ENCODE peak calls at places on chromosome 18, in ten cellular contexts. T is colonic mucosa; J is AG04449; X is effector memory CD4-positive, alpha-beta T cell; S is cardiac muscle cell; V is A549; D is AG10803; E is foreskin fibroblast; Q is heart left ventricle; G is coronary artery. M is an unnamed sample.

GRCh38 chr18:47756364-47757016 is 174.0 kb downstream of the SMAD2 start:
- DNase-seq in T (peak; percentile 68), J (no peak), X (no peak), S (peak; percentile 69), V (peak; percentile 31), D (peak; percentile 42), E (peak; percentile 32), Q (peak; percentile 28), G (no peak), M (no peak)

GRCh38 chr18:27899893-27900292 is 277.0 kb downstream of the CDH2 start:
- DNase-seq in T (no peak), J (no peak), X (no peak), S (no peak), V (no peak), D (no peak), E (no peak), Q (no peak), G (no peak), M (no peak)

GRCh38 chr18:21134895-21135294 is 23.3 kb upstream of the ROCK1 start:
- DNase-seq in T (no peak), J (no peak), X (no peak), S (no peak), V (no peak), D (peak; percentile 53), E (peak; percentile 35), Q (no peak), G (no peak), M (no peak)

GRCh38 chr18:45526120-45526841 is 89.0 kb upstream of the SLC14A2 start:
- DNase-seq in T (no peak), J (no peak), X (no peak), S (no peak), V (no peak), D (peak; percentile 51), E (no peak), Q (no peak), G (no peak), M (peak; percentile 36)

GRCh38 chr18:44067201-44067600 is 613.5 kb upstream of the SETBP1 start:
- DNase-seq in T (no peak), J (no peak), X (no peak), S (no peak), V (no peak), D (no peak), E (no peak), Q (no peak), G (no peak), M (no peak)

GRCh38 chr18:32529737-32530420 is 59.2 kb upstream of the GAREM1 start:
- DNase-seq in T (no peak), J (no peak), X (no peak), S (no peak), V (no peak), D (no peak), E (no peak), Q (no peak), G (no peak), M (no peak)

GRCh38 chr18:55353391-55353790 is 234.6 kb downstream of the TCF4 start:
- DNase-seq in T (no peak), J (no peak), X (no peak), S (no peak), V (no peak), D (no peak), E (no peak), Q (no peak), G (no peak), M (no peak)

GRCh38 chr18:67574749-67575148 is 58.2 kb upstream of the DSEL start:
- DNase-seq in T (no peak), J (no peak), X (no peak), S (no peak), V (no peak), D (no peak), E (no peak), Q (no peak), G (no peak), M (no peak)

GRCh38 chr18:38321262-38321661 is 755.7 kb upstream of the CELF4 start:
- DNase-seq in T (no peak), J (no peak), X (no peak), S (no peak), V (no peak), D (no peak), E (no peak), Q (no peak), G (no peak), M (no peak)

GRCh38 chr18:26491194-26491816 is 57.0 kb downstream of the KCTD1 start:
- DNase-seq in T (no peak), J (no peak), X (no peak), S (no peak), V (no peak), D (no peak), E (no peak), Q (no peak), G (no peak), M (no peak)

GRCh38 chr18:26489191-26489590 is 59.2 kb downstream of the KCTD1 start:
- DNase-seq in T (no peak), J (no peak), X (no peak), S (no peak), V (no peak), D (no peak), E (no peak), Q (no peak), G (no peak), M (no peak)

GRCh38 chr18:26489881-26490280 is 58.5 kb downstream of the KCTD1 start:
- DNase-seq in T (no peak), J (no peak), X (no peak), S (no peak), V (no peak), D (no peak), E (no peak), Q (no peak), G (no peak), M (no peak)

GRCh38 chr18:26487437-26487836 is 60.9 kb downstream of the KCTD1 start:
- DNase-seq in T (no peak), J (no peak), X (no peak), S (no peak), V (peak; percentile 51), D (peak; percentile 13), E (no peak), Q (no peak), G (no peak), M (no peak)

GRCh38 chr18:26488417-26489009 is 59.8 kb downstream of the KCTD1 start:
- DNase-seq in T (no peak), J (no peak), X (no peak), S (no peak), V (no peak), D (peak; percentile 22), E (no peak), Q (no peak), G (no peak), M (no peak)
- H3K4me3 ChIP-seq in T (no peak overlapping the region), J (no peak overlapping the region), X (no peak overlapping the region), S (no peak overlapping the region), V (no peak overlapping the region), D (no peak overlapping the region), E (no peak overlapping the region), Q (no peak overlapping the region), G (no peak overlapping the region), M (no peak overlapping the region)

GRCh38 chr18:79948719-79949411 is 2.6 kb downstream of the SLC66A2 start:
- DNase-seq in T (peak; percentile 19), J (no peak), X (no peak), S (no peak), V (no peak), D (no peak), E (no peak), Q (no peak), G (peak; percentile 64), M (no peak)

GRCh38 chr18:79947881-79948610 is 3.4 kb downstream of the SLC66A2 start:
- DNase-seq in T (peak; percentile 59), J (no peak), X (no peak), S (no peak), V (no peak), D (no peak), E (no peak), Q (no peak), G (peak; percentile 50), M (no peak)

GRCh38 chr18:79950440-79951341 is 762 bp downstream of the SLC66A2 start:
- DNase-seq in T (peak; percentile 56), J (no peak), X (no peak), S (peak; percentile 62), V (peak; percentile 25), D (peak; percentile 27), E (no peak), Q (no peak), G (peak; percentile 71), M (no peak)

GRCh38 chr18:79951545-79952456 is at the start of gene SLC66A2:
- DNase-seq in T (peak; percentile 95), J (no peak), X (peak; percentile 90), S (peak; percentile 91), V (peak; percentile 43), D (peak; percentile 83), E (peak; percentile 85), Q (peak; percentile 94), G (peak; percentile 88), M (peak; percentile 36)

GRCh38 chr18:79949571-79950439 is 1.6 kb downstream of the SLC66A2 start:
- DNase-seq in T (peak; percentile 49), J (no peak), X (no peak), S (no peak), V (no peak), D (no peak), E (no peak), Q (peak; percentile 68), G (peak; percentile 74), M (no peak)
- H3K4me3 ChIP-seq in T (peak overlapping the region; percentile 76), J (peak overlapping the region; percentile 71), X (peak overlapping the region; percentile 78), S (no peak overlapping the region), V (no peak overlapping the region), D (peak overlapping the region; percentile 75), E (peak overlapping the region; percentile 77), Q (peak overlapping the region; percentile 84), G (peak overlapping the region; percentile 93), M (peak overlapping the region; percentile 62)

GRCh38 chr18:50297621-50298442 is 10.3 kb upstream of the CXXC1 start:
- DNase-seq in T (peak; percentile 77), J (no peak), X (no peak), S (peak; percentile 19), V (no peak), D (peak; percentile 67), E (peak; percentile 60), Q (peak; percentile 77), G (no peak), M (peak; percentile 30)
- H3K4me3 ChIP-seq in T (peak overlapping the region; percentile 40), J (peak overlapping the region; percentile 60), X (peak overlapping the region; percentile 47), S (no peak overlapping the region), V (peak overlapping the region; percentile 34), D (peak overlapping the region; percentile 64), E (peak overlapping the region; percentile 68), Q (peak overlapping the region; percentile 53), G (peak overlapping the region; percentile 72), M (peak overlapping the region; percentile 32)

GRCh38 chr18:8851659-8852058 is 146.3 kb downstream of the MTCL1 start:
- DNase-seq in T (no peak), J (no peak), X (no peak), S (no peak), V (no peak), D (no peak), E (no peak), Q (no peak), G (no peak), M (no peak)

GRCh38 chr18:8854962-8855361 is 149.6 kb downstream of the MTCL1 start:
- DNase-seq in T (no peak), J (no peak), X (no peak), S (no peak), V (no peak), D (no peak), E (no peak), Q (no peak), G (no peak), M (no peak)

GRCh38 chr18:8856769-8857393 is 151.5 kb downstream of the MTCL1 start:
- DNase-seq in T (no peak), J (no peak), X (no peak), S (no peak), V (no peak), D (no peak), E (no peak), Q (no peak), G (no peak), M (no peak)

GRCh38 chr18:8856187-8856586 is 150.8 kb downstream of the MTCL1 start:
- DNase-seq in T (no peak), J (no peak), X (no peak), S (no peak), V (no peak), D (no peak), E (no peak), Q (no peak), G (no peak), M (no peak)

GRCh38 chr18:8854550-8854949 is 149.2 kb downstream of the MTCL1 start:
- DNase-seq in T (no peak), J (no peak), X (no peak), S (no peak), V (no peak), D (no peak), E (no peak), Q (no peak), G (no peak), M (no peak)
- H3K4me3 ChIP-seq in T (no peak overlapping the region), J (no peak overlapping the region), X (no peak overlapping the region), S (no peak overlapping the region), V (no peak overlapping the region), D (no peak overlapping the region), E (no peak overlapping the region), Q (no peak overlapping the region), G (no peak overlapping the region), M (no peak overlapping the region)